ENCODE peak calls at places on chromosomes 2 and 18, in ten cellular contexts. R is astrocyte; S is effector memory CD8-positive, alpha-beta T cell; W is hepatocyte; V is uterus; H is fibroblast of lung; J is CD4-positive, CD25-positive, alpha-beta regulatory T cell; B is esophagus squamous epithelium; L is A549; C is stimulated activated CD8-positive, alpha-beta memory T cell treated with anti-CD3 and anti-CD28 coated beads, Interleukin-12 subunit alpha, Interleukin-12 subunit beta, amount 100 ng/mL, for 1 hour. K is an unnamed sample.
A peak's percentile ranks its signal among the peaks of the same experiment; 100 is the strongest.

GRCh38 chr2:119383410-119384140 is 16.8 kb downstream of the DBI start:
- DNase-seq in S (no peak), B (no peak), H (no peak), L (no peak), J (no peak), C (no peak), R (no peak), W (peak; percentile 33), V (no peak), K (no peak)

GRCh38 chr2:74474481-74474880 is 2.0 kb upstream of the MRPL53 start:
- DNase-seq in C (no peak), B (no peak), V (no peak), J (no peak), R (no peak), H (no peak), W (peak; percentile 1), L (no peak), S (no peak), K (no peak)

GRCh38 chr2:84980263-84980983 is 9.5 kb downstream of the KCMF1 start:
- DNase-seq in C (no peak), H (no peak), S (no peak), R (no peak), J (no peak), V (no peak), L (no peak), B (no peak), W (no peak), K (no peak)

GRCh38 chr2:15797231-15797945 is 143.0 kb upstream of the MYCN start:
- DNase-seq in W (no peak), C (no peak), H (no peak), V (no peak), B (no peak), S (no peak), J (no peak), L (no peak), R (no peak), K (no peak)

GRCh38 chr18:11518788-11519685 is 90.4 kb upstream of the SLC35G4 start:
- DNase-seq in R (no peak), W (peak; percentile 73), H (peak; percentile 65), S (peak; percentile 5), V (no peak), C (no peak), J (no peak), L (peak; percentile 50), B (no peak), K (no peak)

GRCh38 chr2:219058541-219059374 is 2.0 kb downstream of the IHH start:
- DNase-seq in W (peak; percentile 88), R (no peak), V (no peak), H (no peak), L (no peak), S (no peak), B (no peak), J (no peak), C (no peak), K (peak; percentile 33)

GRCh38 chr2:39608690-39609457 is 56.8 kb upstream of the TMEM178A start:
- DNase-seq in V (no peak), R (no peak), J (no peak), L (no peak), C (no peak), H (peak; percentile 5), S (no peak), B (no peak), W (no peak), K (no peak)

GRCh38 chr2:127957240-127957639 is 70.6 kb downstream of the SAP130 start:
- DNase-seq in W (no peak), V (no peak), J (no peak), S (no peak), L (no peak), C (no peak), R (no peak), H (no peak), B (no peak), K (no peak)

GRCh38 chr2:133431289-133431688 is 137.0 kb downstream of the NCKAP5 start:
- DNase-seq in W (peak; percentile 30), R (peak; percentile 61), L (no peak), J (no peak), B (no peak), V (no peak), S (no peak), C (no peak), H (no peak), K (no peak)

GRCh38 chr2:17539596-17539992 is 902 bp upstream of the VSNL1 start:
- DNase-seq in V (peak; percentile 15), J (no peak), L (no peak), B (no peak), R (peak; percentile 70), H (peak; percentile 58), S (no peak), W (peak; percentile 28), C (no peak), K (peak; percentile 23)

GRCh38 chr2:138874251-138874650 is 94.1 kb upstream of the NXPH2 start:
- DNase-seq in B (no peak), V (no peak), J (no peak), H (no peak), S (no peak), R (no peak), C (no peak), W (no peak), L (no peak), K (no peak)

GRCh38 chr2:54618646-54619565 is 104.6 kb upstream of the EML6 start:
- DNase-seq in R (no peak), J (no peak), W (no peak), L (no peak), B (no peak), V (no peak), S (no peak), H (no peak), C (no peak), K (no peak)

GRCh38 chr2:109422071-109422757 is 191.6 kb downstream of the SEPTIN10 start:
- DNase-seq in S (no peak), B (no peak), J (no peak), R (no peak), W (no peak), V (no peak), H (peak; percentile 21), L (no peak), C (no peak), K (no peak)

GRCh38 chr2:217573565-217573964 is 429.2 kb downstream of the TNS1 start:
- DNase-seq in B (no peak), W (peak; percentile 63), R (peak; percentile 78), J (no peak), C (no peak), L (no peak), H (peak; percentile 19), S (no peak), V (peak; percentile 47), K (no peak)

GRCh38 chr2:17122887-17123501 is 395.2 kb downstream of the RAD51AP2 start:
- DNase-seq in H (no peak), C (no peak), S (no peak), W (no peak), J (no peak), V (no peak), R (no peak), B (no peak), L (no peak), K (no peak)

GRCh38 chr2:6181525-6182270 is 489.5 kb downstream of the SOX11 start:
- DNase-seq in B (no peak), H (peak; percentile 98), L (no peak), R (peak; percentile 83), C (no peak), S (no peak), W (peak; percentile 54), V (no peak), J (no peak), K (peak; percentile 5)

GRCh38 chr2:11398710-11399109 is 54.3 kb upstream of the ROCK2 start:
- DNase-seq in J (no peak), W (no peak), V (no peak), R (no peak), L (no peak), H (no peak), S (no peak), B (no peak), C (no peak), K (peak; percentile 64)

GRCh38 chr2:40113272-40113671 is 334.2 kb upstream of the THUMPD2 start:
- DNase-seq in S (no peak), B (no peak), L (no peak), H (peak; percentile 44), V (no peak), R (peak; percentile 45), J (no peak), C (no peak), W (no peak), K (no peak)

GRCh38 chr2:240303896-240304745 is 131.3 kb upstream of the GPC1 start:
- DNase-seq in W (no peak), H (no peak), B (no peak), R (no peak), L (no peak), S (no peak), V (no peak), C (no peak), J (no peak), K (no peak)

GRCh38 chr18:10374195-10374594 is 80.2 kb upstream of the APCDD1 start:
- DNase-seq in H (no peak), R (no peak), L (no peak), B (no peak), W (no peak), C (no peak), S (no peak), V (no peak), J (no peak), K (no peak)

GRCh38 chr2:55418072-55418471 is 1.6 kb downstream of the CCDC88A start:
- DNase-seq in C (no peak), W (no peak), S (no peak), L (no peak), J (no peak), R (no peak), V (no peak), H (peak; percentile 38), B (no peak), K (no peak)

GRCh38 chr18:31321719-31322118 is 3.8 kb downstream of the DSG1 start:
- DNase-seq in B (no peak), V (no peak), L (no peak), H (no peak), C (no peak), J (no peak), S (no peak), W (no peak), R (peak; percentile 2), K (no peak)

GRCh38 chr2:96113367-96113677 is 3.0 kb downstream of the ADRA2B start:
- DNase-seq in R (no peak), V (no peak), L (no peak), W (no peak), C (no peak), J (no peak), H (no peak), S (no peak), B (no peak), K (no peak)

GRCh38 chr18:26471027-26471426 is 77.3 kb downstream of the KCTD1 start:
- DNase-seq in C (no peak), R (peak; percentile 71), L (no peak), B (no peak), H (no peak), J (no peak), W (peak; percentile 47), V (no peak), S (no peak), K (no peak)

GRCh38 chr2:57180042-57180567 is 866.5 kb upstream of the VRK2 start:
- DNase-seq in V (no peak), L (no peak), H (peak; percentile 36), B (no peak), S (no peak), R (peak; percentile 56), W (no peak), C (no peak), J (no peak), K (no peak)

GRCh38 chr2:102301867-102302362 is 9.4 kb upstream of the IL1RL1 start:
- DNase-seq in B (no peak), V (no peak), C (peak; percentile 33), L (no peak), J (peak; percentile 17), W (peak; percentile 41), R (peak; percentile 4), S (peak; percentile 39), H (peak; percentile 45), K (no peak)

GRCh38 chr2:103003750-103004250 is 242.0 kb downstream of the TMEM182 start:
- DNase-seq in C (no peak), J (no peak), L (no peak), W (no peak), S (no peak), H (no peak), V (no peak), B (no peak), R (no peak), K (no peak)

GRCh38 chr18:40824291-40824690 is 1130.7 kb upstream of the PIK3C3 start:
- DNase-seq in S (no peak), R (no peak), B (no peak), W (no peak), H (no peak), C (no peak), V (no peak), L (no peak), J (no peak), K (no peak)

K was measured in heart right ventricle.